ENCODE peak calls at places on chromosomes 6 and 20, in six cellular contexts. One of them, this sample, is unnamed.
A peak's percentile ranks its signal among the peaks of the same experiment; 100 is the strongest.

GRCh38 chr6:158629376-158630221 is 14.9 kb downstream of the DYNLT1 start:
- DNase-seq in ascending aorta: no peak
- DNase-seq in MCF 10A: no peak
- DNase-seq in lung: no peak
- DNase-seq in cardiac fibroblast: no peak
- DNase-seq in AG09319: no peak
- DNase-seq in this sample: no peak

GRCh38 chr6:129889580-129889979 is 28.5 kb upstream of the TMEM244 start:
- DNase-seq in ascending aorta: no peak
- DNase-seq in MCF 10A: peak; percentile 82
- DNase-seq in cardiac fibroblast: peak; percentile 91
- DNase-seq in lung: no peak
- DNase-seq in AG09319: peak; percentile 39
- DNase-seq in this sample: no peak

GRCh38 chr6:159117541-159117940 is 51.7 kb upstream of the FNDC1 start:
- DNase-seq in ascending aorta: no peak
- DNase-seq in lung: no peak
- DNase-seq in MCF 10A: no peak
- DNase-seq in cardiac fibroblast: no peak
- DNase-seq in AG09319: no peak
- DNase-seq in this sample: no peak

GRCh38 chr20:13681248-13682125 is 42.8 kb upstream of the TASP1 start:
- DNase-seq in lung: no peak
- DNase-seq in AG09319: no peak
- DNase-seq in MCF 10A: no peak
- DNase-seq in cardiac fibroblast: no peak
- DNase-seq in ascending aorta: no peak
- DNase-seq in this sample: no peak

GRCh38 chr20:46954490-46955038 is 59.9 kb downstream of the EYA2 start:
- DNase-seq in AG09319: peak; percentile 59
- DNase-seq in cardiac fibroblast: peak; percentile 75
- DNase-seq in lung: no peak
- DNase-seq in MCF 10A: peak; percentile 85
- DNase-seq in ascending aorta: no peak
- DNase-seq in this sample: no peak

GRCh38 chr6:127146935-127147334 is 28.5 kb downstream of the RSPO3 start:
- DNase-seq in MCF 10A: no peak
- DNase-seq in cardiac fibroblast: peak; percentile 90
- DNase-seq in ascending aorta: no peak
- DNase-seq in AG09319: peak; percentile 56
- DNase-seq in lung: no peak
- DNase-seq in this sample: no peak

GRCh38 chr20:50610212-50610718 is 81.1 kb downstream of the RIPOR3 start:
- DNase-seq in MCF 10A: no peak
- DNase-seq in AG09319: no peak
- DNase-seq in lung: no peak
- DNase-seq in cardiac fibroblast: no peak
- DNase-seq in ascending aorta: no peak
- DNase-seq in this sample: no peak

GRCh38 chr6:164007881-164008280 is 593.4 kb downstream of the QKI start:
- DNase-seq in cardiac fibroblast: no peak
- DNase-seq in AG09319: no peak
- DNase-seq in MCF 10A: no peak
- DNase-seq in lung: no peak
- DNase-seq in ascending aorta: no peak
- DNase-seq in this sample: no peak

DNA sequence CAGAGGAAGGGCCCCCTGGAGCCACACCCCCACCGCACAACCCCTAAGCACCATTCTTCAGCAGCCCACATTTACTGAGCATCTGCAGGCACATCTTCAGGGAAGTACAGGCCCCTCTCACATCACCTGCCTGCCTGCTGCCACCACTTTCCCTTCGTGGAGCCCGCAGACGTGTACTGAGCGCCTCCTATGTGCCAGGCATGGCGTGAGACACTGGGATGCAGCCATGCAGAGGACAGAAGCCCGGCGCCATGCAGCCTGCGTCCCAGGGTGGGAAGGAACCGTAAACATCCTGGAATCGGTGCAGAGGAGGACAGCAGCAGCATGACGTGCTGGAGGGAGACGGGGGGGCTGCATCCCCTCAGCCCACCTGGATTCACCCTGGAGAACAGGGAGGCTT is 78.1 kb downstream of the GRM4 start:
- DNase-seq in cardiac fibroblast: no peak
- DNase-seq in lung: no peak
- DNase-seq in MCF 10A: no peak
- DNase-seq in AG09319: no peak
- DNase-seq in ascending aorta: no peak
- DNase-seq in this sample: no peak
- TF ChIP-seq CTCF in cardiac fibroblast: no peak
- TF ChIP-seq CTCF in lung: no peak
- TF ChIP-seq CTCF in MCF 10A: no peak
- TF ChIP-seq CTCF in AG09319: no peak
- TF ChIP-seq CTCF in ascending aorta: no peak
- TF ChIP-seq CTCF in this sample: no peak

DNA sequence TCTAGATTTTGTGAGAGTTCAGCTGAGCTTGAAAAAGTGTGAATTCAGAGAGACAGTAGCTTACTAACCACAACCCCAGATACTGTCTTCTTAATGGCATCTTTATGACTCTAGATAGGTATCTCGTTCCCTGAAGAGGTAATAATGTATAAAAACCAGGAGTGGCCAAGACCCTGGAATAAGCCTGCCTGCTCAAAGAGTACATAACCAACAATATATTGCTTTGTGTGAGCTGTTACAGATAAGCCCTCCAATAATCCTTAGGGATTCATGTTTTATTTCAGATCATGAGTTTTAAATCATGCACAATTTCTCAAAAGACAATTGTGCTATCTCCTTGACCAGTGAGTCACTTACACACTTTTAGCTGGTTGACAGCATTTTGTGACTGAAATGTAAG is 327.8 kb upstream of the ADGRB3 start:
- DNase-seq in lung: no peak
- DNase-seq in ascending aorta: no peak
- DNase-seq in MCF 10A: no peak
- DNase-seq in cardiac fibroblast: no peak
- DNase-seq in AG09319: no peak
- DNase-seq in this sample: no peak
- TF ChIP-seq CTCF in lung: no peak
- TF ChIP-seq CTCF in ascending aorta: no peak
- TF ChIP-seq CTCF in MCF 10A: no peak
- TF ChIP-seq CTCF in cardiac fibroblast: no peak
- TF ChIP-seq CTCF in AG09319: no peak
- TF ChIP-seq CTCF in this sample: no peak

GRCh38 chr20:57473246-57474042 is 51.5 kb downstream of the CTCFL start:
- DNase-seq in ascending aorta: no peak
- DNase-seq in cardiac fibroblast: peak; percentile 13
- DNase-seq in lung: peak; percentile 47
- DNase-seq in AG09319: no peak
- DNase-seq in MCF 10A: peak; percentile 32
- DNase-seq in this sample: no peak
- TF ChIP-seq CTCF in ascending aorta: no peak
- TF ChIP-seq CTCF in cardiac fibroblast: no peak
- TF ChIP-seq CTCF in lung: no peak
- TF ChIP-seq CTCF in AG09319: no peak
- TF ChIP-seq CTCF in MCF 10A: no peak
- TF ChIP-seq CTCF in this sample: no peak

GRCh38 chr6:34194770-34195169 is 41.9 kb upstream of the HMGA1 start:
- DNase-seq in cardiac fibroblast: no peak
- DNase-seq in MCF 10A: no peak
- DNase-seq in ascending aorta: no peak
- DNase-seq in lung: no peak
- DNase-seq in AG09319: no peak
- DNase-seq in this sample: no peak
- TF ChIP-seq CTCF in cardiac fibroblast: peak; percentile 18
- TF ChIP-seq CTCF in MCF 10A: no peak
- TF ChIP-seq CTCF in ascending aorta: no peak
- TF ChIP-seq CTCF in lung: no peak
- TF ChIP-seq CTCF in AG09319: no peak
- TF ChIP-seq CTCF in this sample: no peak

DNA sequence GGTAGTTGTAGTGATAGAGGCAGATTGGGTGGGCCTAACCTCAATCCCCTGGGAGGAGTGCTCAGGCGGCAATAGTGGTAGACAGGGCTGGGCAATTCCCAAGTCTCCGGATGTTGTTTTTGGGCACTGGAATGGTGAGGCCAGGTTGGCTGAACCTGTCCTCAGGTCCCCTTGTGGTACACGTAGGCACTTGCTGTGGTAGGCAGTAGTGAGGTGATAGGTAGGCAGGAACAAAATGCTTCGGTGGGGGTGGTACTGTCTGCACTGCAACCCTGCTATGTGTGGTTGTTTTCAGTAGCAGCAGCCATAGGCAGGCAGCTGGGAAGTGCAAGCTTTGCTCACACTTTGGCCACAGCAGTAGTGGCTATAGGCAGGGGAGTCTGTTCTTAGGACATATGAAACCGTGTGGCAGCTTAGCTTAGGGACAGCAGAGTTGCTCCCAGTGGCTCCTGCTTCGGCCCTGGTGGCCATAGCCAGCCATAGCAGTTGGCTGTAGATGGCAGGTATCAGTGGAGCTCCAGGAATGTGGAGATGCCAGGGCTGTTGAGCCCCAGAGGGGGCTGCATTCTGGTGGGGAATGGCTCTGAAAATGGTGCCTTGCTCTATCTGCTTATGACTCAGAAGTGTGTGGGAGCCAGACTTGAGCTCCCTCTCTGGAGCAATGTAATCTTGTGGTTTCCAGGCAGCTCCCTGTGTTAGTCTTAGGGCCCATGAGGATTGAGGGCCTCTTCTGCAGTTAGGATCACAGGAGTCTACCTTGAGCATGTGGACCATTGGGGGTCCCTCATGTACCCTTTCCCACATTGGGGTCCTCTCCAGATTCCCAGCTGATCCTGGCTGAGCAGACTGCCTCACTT is 241.8 kb upstream of the BMP2 start:
- DNase-seq in lung: no peak
- DNase-seq in cardiac fibroblast: peak; percentile 78
- DNase-seq in AG09319: no peak
- DNase-seq in MCF 10A: no peak
- DNase-seq in ascending aorta: no peak
- DNase-seq in this sample: no peak
- TF ChIP-seq CTCF in lung: no peak
- TF ChIP-seq CTCF in cardiac fibroblast: peak; percentile 26
- TF ChIP-seq CTCF in AG09319: no peak
- TF ChIP-seq CTCF in MCF 10A: no peak
- TF ChIP-seq CTCF in ascending aorta: no peak
- TF ChIP-seq CTCF in this sample: no peak

GRCh38 chr20:6157345-6157744 is 34.5 kb upstream of the FERMT1 start:
- DNase-seq in ascending aorta: no peak
- DNase-seq in cardiac fibroblast: peak; percentile 16
- DNase-seq in AG09319: no peak
- DNase-seq in MCF 10A: peak; percentile 30
- DNase-seq in lung: no peak
- DNase-seq in this sample: no peak
- TF ChIP-seq CTCF in ascending aorta: no peak
- TF ChIP-seq CTCF in cardiac fibroblast: peak; percentile 26
- TF ChIP-seq CTCF in AG09319: no peak
- TF ChIP-seq CTCF in MCF 10A: peak; percentile 27
- TF ChIP-seq CTCF in lung: no peak
- TF ChIP-seq CTCF in this sample: no peak

DNA sequence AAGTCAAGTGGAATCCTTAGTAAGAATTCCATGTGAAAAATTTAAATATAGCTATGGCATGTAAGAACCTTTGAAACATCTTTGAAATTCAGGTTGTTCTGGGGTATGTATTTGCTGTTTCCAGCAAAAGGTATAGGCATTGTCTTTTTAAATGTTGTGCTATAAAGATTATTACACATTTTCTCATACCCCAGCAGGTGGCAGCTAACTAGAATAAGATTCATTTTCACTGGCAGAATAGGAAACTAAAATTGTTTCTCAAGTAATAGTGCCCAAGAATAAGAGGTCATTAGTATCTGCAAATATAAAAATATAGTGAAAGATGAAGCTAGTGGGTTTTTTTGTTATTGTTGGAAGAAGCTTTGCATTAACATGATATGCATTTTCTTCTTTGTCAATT is 1.8 kb downstream of the GRIK2 start:
- DNase-seq in ascending aorta: no peak
- DNase-seq in AG09319: no peak
- DNase-seq in cardiac fibroblast: no peak
- DNase-seq in MCF 10A: peak; percentile 34
- DNase-seq in lung: no peak
- DNase-seq in this sample: no peak
- TF ChIP-seq CTCF in ascending aorta: no peak
- TF ChIP-seq CTCF in AG09319: no peak
- TF ChIP-seq CTCF in cardiac fibroblast: peak; percentile 6
- TF ChIP-seq CTCF in MCF 10A: peak; percentile 40
- TF ChIP-seq CTCF in lung: no peak
- TF ChIP-seq CTCF in this sample: no peak

GRCh38 chr20:53210041-53210440 is 237.9 kb downstream of the TSHZ2 start:
- DNase-seq in lung: no peak
- DNase-seq in MCF 10A: no peak
- DNase-seq in cardiac fibroblast: no peak
- DNase-seq in ascending aorta: no peak
- DNase-seq in AG09319: no peak
- DNase-seq in this sample: no peak

GRCh38 chr20:53205046-53205445 is 232.9 kb downstream of the TSHZ2 start:
- DNase-seq in cardiac fibroblast: no peak
- DNase-seq in lung: no peak
- DNase-seq in ascending aorta: no peak
- DNase-seq in MCF 10A: no peak
- DNase-seq in AG09319: no peak
- DNase-seq in this sample: no peak

GRCh38 chr20:53210931-53211330 is 238.8 kb downstream of the TSHZ2 start:
- DNase-seq in lung: no peak
- DNase-seq in ascending aorta: no peak
- DNase-seq in AG09319: no peak
- DNase-seq in cardiac fibroblast: no peak
- DNase-seq in MCF 10A: no peak
- DNase-seq in this sample: no peak

GRCh38 chr20:53212018-53212417 is 239.9 kb downstream of the TSHZ2 start:
- DNase-seq in AG09319: no peak
- DNase-seq in cardiac fibroblast: no peak
- DNase-seq in lung: no peak
- DNase-seq in ascending aorta: no peak
- DNase-seq in MCF 10A: no peak
- DNase-seq in this sample: no peak

GRCh38 chr20:53208110-53208908 is 236.2 kb downstream of the TSHZ2 start:
- DNase-seq in MCF 10A: no peak
- DNase-seq in cardiac fibroblast: no peak
- DNase-seq in AG09319: no peak
- DNase-seq in lung: no peak
- DNase-seq in ascending aorta: no peak
- DNase-seq in this sample: no peak
- TF ChIP-seq CTCF in MCF 10A: no peak
- TF ChIP-seq CTCF in cardiac fibroblast: no peak
- TF ChIP-seq CTCF in AG09319: no peak
- TF ChIP-seq CTCF in lung: no peak
- TF ChIP-seq CTCF in ascending aorta: no peak
- TF ChIP-seq CTCF in this sample: no peak

GRCh38 chr6:44135875-44136274 is 8.5 kb downstream of the TMEM63B start:
- DNase-seq in MCF 10A: no peak
- DNase-seq in cardiac fibroblast: no peak
- DNase-seq in ascending aorta: no peak
- DNase-seq in lung: no peak
- DNase-seq in AG09319: no peak
- DNase-seq in this sample: no peak
- TF ChIP-seq CTCF in MCF 10A: no peak
- TF ChIP-seq CTCF in cardiac fibroblast: no peak
- TF ChIP-seq CTCF in ascending aorta: no peak
- TF ChIP-seq CTCF in lung: no peak
- TF ChIP-seq CTCF in AG09319: no peak
- TF ChIP-seq CTCF in this sample: no peak